ENCODE peak calls at places on chromosomes 5 and 9, in four cellular contexts. R is astrocyte of the spinal cord, B is endothelial cell, D is foreskin fibroblast. U is an unnamed sample.
A peak's percentile ranks its signal among the peaks of the same experiment; 100 is the strongest.

GRCh38 chr9:130774183-130774582 is 60.9 kb upstream of the ABL1 start:
- DNase-seq in R (no peak), B (no peak), D (no peak), U (no peak)

GRCh38 chr9:101212661-101213060 is 172.1 kb downstream of the BAAT start:
- DNase-seq in R (no peak), B (no peak), D (no peak), U (no peak)

GRCh38 chr5:68395302-68395701 is 179.7 kb downstream of the PIK3R1 start:
- DNase-seq in R (no peak), B (no peak), D (no peak), U (no peak)

GRCh38 chr9:127973169-127974001 is 7.4 kb downstream of the EEIG1 start:
- DNase-seq in R (no peak), B (no peak), D (no peak), U (no peak)

GRCh38 chr5:108259306-108259705 is 122.6 kb downstream of the FBXL17 start:
- DNase-seq in R (peak; percentile 10), B (no peak), D (peak; percentile 60), U (peak; percentile 19)

GRCh38 chr5:173454381-173454763 is 126.2 kb upstream of the STC2 start:
- DNase-seq in R (peak; percentile 66), B (no peak), D (peak; percentile 93), U (peak; percentile 84)

GRCh38 chr9:37974506-37975173 is 70.7 kb upstream of the SLC25A51 start:
- DNase-seq in R (no peak), B (no peak), D (no peak), U (no peak)

GRCh38 chr5:102798103-102798502 is 43.0 kb downstream of the PAM start:
- DNase-seq in R (no peak), B (no peak), D (no peak), U (no peak)

GRCh38 chr9:75891277-75892167 is 1.0 kb downstream of the PCSK5 start:
- DNase-seq in R (peak; percentile 55), B (peak; percentile 35), D (peak; percentile 14), U (no peak)

GRCh38 chr5:59766394-59766793 is 127.1 kb downstream of the PDE4D start:
- DNase-seq in R (no peak), B (no peak), D (no peak), U (no peak)

GRCh38 chr5:36298546-36298945 is 3.2 kb downstream of the RANBP3L start:
- DNase-seq in R (peak; percentile 32), B (no peak), D (no peak), U (peak; percentile 15)

GRCh38 chr5:134083517-134083916 is 31.0 kb upstream of the TCF7 start:
- DNase-seq in R (peak; percentile 66), B (no peak), D (no peak), U (no peak)

GRCh38 chr5:142097681-142098080 is 10.9 kb upstream of the NDFIP1 start:
- DNase-seq in R (no peak), B (no peak), D (no peak), U (peak; percentile 52)

GRCh38 chr9:99319048-99319447 is 97.0 kb downstream of the SEC61B start:
- DNase-seq in R (no peak), B (no peak), D (no peak), U (no peak)

GRCh38 chr5:138111937-138112336 is 27.3 kb downstream of the NME5 start:
- DNase-seq in R (peak; percentile 3), B (no peak), D (no peak), U (peak; percentile 38)

GRCh38 chr9:120486347-120486746 is 93.6 kb downstream of the CDK5RAP2 start:
- DNase-seq in R (peak; percentile 17), B (no peak), D (no peak), U (no peak)

GRCh38 chr9:2599896-2600295 is 21.7 kb upstream of the VLDLR start:
- DNase-seq in R (no peak), B (no peak), D (no peak), U (no peak)

GRCh38 chr5:149325166-149325735 is 20.0 kb upstream of the GRPEL2 start:
- DNase-seq in R (no peak), B (no peak), D (no peak), U (no peak)

GRCh38 chr9:104177676-104178075 is 83.6 kb downstream of the SMC2 start:
- DNase-seq in R (no peak), B (no peak), D (no peak), U (no peak)

GRCh38 chr9:137158625-137159024 is 11.2 kb downstream of the LRRC26 start:
- DNase-seq in R (no peak), B (no peak), D (no peak), U (no peak)

GRCh38 chr9:72352911-72353388 is 12.1 kb downstream of the ZFAND5 start:
- DNase-seq in R (peak; percentile 33), B (no peak), D (no peak), U (no peak)

GRCh38 chr5:59793000-59793399 is 100.5 kb downstream of the PDE4D start:
- DNase-seq in R (peak; percentile 97), B (no peak), D (peak; percentile 87), U (peak; percentile 82)

DNA sequence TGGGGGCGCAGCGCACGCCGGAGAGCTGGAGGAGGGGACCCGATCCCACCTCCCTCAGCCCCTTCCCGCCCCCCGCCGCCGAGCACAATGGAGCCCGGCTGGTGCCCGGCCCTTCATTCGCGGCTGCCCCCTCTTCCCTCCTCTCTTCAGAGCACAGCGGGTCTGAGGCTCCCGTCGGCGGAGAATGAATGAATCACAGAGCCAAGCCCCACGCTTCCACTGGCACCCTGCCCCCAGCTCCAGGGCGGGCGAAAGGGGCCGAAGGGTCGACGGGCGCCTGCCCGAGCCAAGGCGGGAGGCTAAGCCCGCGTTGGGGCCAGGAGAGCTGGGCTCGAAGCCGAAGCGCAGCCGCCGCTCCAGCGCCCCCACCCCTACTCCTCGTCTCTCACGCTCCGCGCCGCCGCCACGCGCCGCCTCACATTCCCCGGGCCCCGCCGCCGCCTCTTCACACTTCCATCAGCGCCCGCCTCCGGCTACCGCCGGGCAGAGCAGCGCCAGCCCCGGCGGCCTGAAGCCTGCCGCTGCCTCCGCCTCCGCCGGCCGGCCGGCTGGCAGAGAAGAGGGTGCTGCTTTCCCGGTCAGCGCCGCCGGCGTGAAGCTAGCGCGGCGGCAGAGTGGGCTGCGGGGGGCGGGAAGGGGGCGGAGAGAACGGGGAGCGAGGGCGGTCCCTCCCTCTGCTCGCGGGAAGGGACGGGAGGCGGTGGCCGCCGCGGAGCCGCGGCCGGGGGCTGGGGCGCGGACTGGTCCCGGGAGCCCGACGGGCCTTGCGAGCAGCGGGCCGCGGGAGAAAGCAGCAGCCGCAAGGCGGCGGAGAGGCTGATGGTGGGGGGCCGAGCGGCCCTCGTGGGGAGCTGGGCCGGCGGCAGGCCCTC is at the start of gene HOMER1:
- DNase-seq in R (peak; percentile 81), B (peak; percentile 86), D (peak; percentile 72), U (peak; percentile 38)
- TF ChIP-seq CTCF in R (no peak), B (no peak), D (no peak), U (peak; percentile 23)

GRCh38 chr9:133342570-133342969 is 5.4 kb downstream of the MED22 start:
- DNase-seq in R (no peak), B (peak; percentile 51), D (no peak), U (no peak)

GRCh38 chr9:133340916-133341315 is 4.9 kb upstream of the SURF6 start:
- DNase-seq in R (no peak), B (no peak), D (no peak), U (no peak)

GRCh38 chr9:133341369-133342082 is 5.5 kb upstream of the SURF6 start:
- DNase-seq in R (no peak), B (no peak), D (no peak), U (no peak)

GRCh38 chr9:133340256-133340655 is 4.3 kb upstream of the SURF6 start:
- DNase-seq in R (no peak), B (no peak), D (no peak), U (no peak)

DNA sequence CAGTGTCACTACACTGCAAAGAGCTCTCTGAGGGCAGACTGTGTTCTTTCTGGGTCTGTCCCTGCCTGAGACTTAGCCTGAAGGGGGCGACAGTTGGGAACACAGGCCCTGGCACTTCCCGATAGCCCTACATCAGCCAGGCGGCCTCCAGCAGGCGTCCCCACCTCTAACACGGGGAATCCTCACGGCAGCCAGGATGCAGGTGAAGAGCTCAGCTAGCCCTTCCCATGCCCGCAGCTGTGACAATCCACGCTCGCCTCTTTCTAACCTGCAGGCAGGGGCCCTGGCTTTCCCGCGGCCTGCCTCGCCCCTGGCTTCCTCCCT is 5.9 kb downstream of the MED22 start:
- DNase-seq in R (no peak), B (peak; percentile 41), D (no peak), U (no peak)
- TF ChIP-seq CTCF in R (peak; percentile 28), B (no peak), D (peak; percentile 20), U (no peak)

GRCh38 chr5:160513485-160513884 is 91.8 kb downstream of the PTTG1 start:
- DNase-seq in R (no peak), B (no peak), D (no peak), U (no peak)

GRCh38 chr5:160511280-160511929 is 89.8 kb downstream of the PTTG1 start:
- DNase-seq in R (no peak), B (no peak), D (no peak), U (no peak)

GRCh38 chr5:160514191-160514590 is 92.5 kb downstream of the PTTG1 start:
- DNase-seq in R (no peak), B (no peak), D (no peak), U (no peak)

GRCh38 chr5:160516696-160517530 is 95.3 kb downstream of the PTTG1 start:
- DNase-seq in R (no peak), B (no peak), D (no peak), U (no peak)

GRCh38 chr5:160514866-160515265 is 93.2 kb downstream of the PTTG1 start:
- DNase-seq in R (no peak), B (no peak), D (no peak), U (no peak)
- TF ChIP-seq CTCF in R (no peak), B (no peak), D (no peak), U (no peak)

GRCh38 chr5:179276838-179277395 is 68.3 kb downstream of the ADAMTS2 start:
- DNase-seq in R (no peak), B (peak; percentile 41), D (no peak), U (no peak)
- TF ChIP-seq CTCF in R (peak; percentile 10), B (peak; percentile 13), D (no peak), U (peak; percentile 67)

U was measured in HFFc6.